ENCODE peak calls at places on chromosomes 13 and 19, in seven cellular contexts. V, Z, H, F, Y, P and N are unnamed samples.
A peak's percentile ranks its signal among the peaks of the same experiment; 100 is the strongest.

GRCh38 chr19:12913871-12914690 is 5.0 kb downstream of the SYCE2 start:
- DNase-seq in Y (no peak), H (peak; percentile 48), V (peak; percentile 41), F (no peak), P (no peak), Z (no peak), N (no peak)

GRCh38 chr13:98897706-98898105 is 80.2 kb downstream of the DOCK9 start:
- DNase-seq in Y (no peak), P (no peak), V (no peak), H (no peak), F (no peak), Z (no peak), N (no peak)

GRCh38 chr13:23715762-23716235 is 145.6 kb downstream of the TNFRSF19 start:
- DNase-seq in Y (no peak), Z (no peak), F (peak; percentile 36), P (no peak), V (no peak), H (no peak), N (no peak)

GRCh38 chr19:18062043-18062442 is 24.7 kb downstream of the IL12RB1 start:
- DNase-seq in P (no peak), Y (no peak), H (no peak), Z (no peak), V (no peak), F (no peak), N (no peak)

GRCh38 chr19:5966215-5966614 is 11.7 kb downstream of the RANBP3 start:
- DNase-seq in V (peak; percentile 72), P (no peak), F (peak; percentile 43), H (peak; percentile 79), Z (no peak), Y (no peak), N (no peak)

GRCh38 chr13:51862965-51863364 is 1.2 kb downstream of the CCDC70 start:
- DNase-seq in Y (no peak), P (no peak), H (no peak), F (no peak), Z (no peak), V (no peak), N (no peak)

GRCh38 chr19:19618384-19619051 is at the start of gene PBX4:
- DNase-seq in Z (peak; percentile 51), H (peak; percentile 82), Y (no peak), V (peak; percentile 86), P (peak; percentile 97), F (peak; percentile 92), N (no peak)

GRCh38 chr19:2974342-2974932 is 2.9 kb upstream of the TLE6 start:
- DNase-seq in H (peak; percentile 36), Z (no peak), V (peak; percentile 63), F (no peak), P (peak; percentile 42), Y (no peak), N (no peak)

GRCh38 chr19:12034196-12034595 is 1.3 kb downstream of the ZNF433 start:
- DNase-seq in Z (no peak), V (no peak), P (no peak), Y (no peak), H (no peak), F (peak; percentile 52), N (peak; percentile 23)

GRCh38 chr13:40352385-40352778 is 314.1 kb downstream of the FOXO1 start:
- DNase-seq in F (peak; percentile 66), P (no peak), H (peak; percentile 61), Y (no peak), V (peak; percentile 65), Z (no peak), N (no peak)

GRCh38 chr19:46328079-46328478 is 18.8 kb upstream of the PPP5C start:
- DNase-seq in Y (no peak), H (no peak), P (no peak), Z (no peak), V (no peak), F (no peak), N (no peak)

GRCh38 chr13:50119593-50119992 is 104.3 kb downstream of the KCNRG start:
- DNase-seq in H (no peak), Z (no peak), F (no peak), P (no peak), Y (no peak), V (no peak), N (no peak)

GRCh38 chr13:74110053-74110452 is 24.2 kb downstream of the KLF12 start:
- DNase-seq in Y (no peak), P (no peak), Z (no peak), H (no peak), V (no peak), F (no peak), N (no peak)

GRCh38 chr19:12766051-12766521 is 9.3 kb downstream of the HOOK2 start:
- DNase-seq in P (peak; percentile 88), F (peak; percentile 91), V (peak; percentile 86), Y (no peak), H (peak; percentile 71), Z (no peak), N (no peak)

GRCh38 chr13:89486065-89486464 is 1814.9 kb downstream of the SLITRK5 start:
- DNase-seq in Y (no peak), V (no peak), F (no peak), Z (no peak), P (no peak), H (no peak), N (no peak)

GRCh38 chr19:4972509-4973230 is 3.8 kb downstream of the KDM4B start:
- DNase-seq in Z (peak; percentile 37), Y (peak; percentile 47), F (no peak), H (peak; percentile 80), V (peak; percentile 65), P (no peak), N (no peak)

GRCh38 chr19:16106121-16106520 is 5.6 kb upstream of the RAB8A start:
- DNase-seq in H (peak; percentile 58), F (no peak), Y (no peak), P (no peak), V (no peak), Z (no peak), N (peak; percentile 27)

GRCh38 chr13:86020350-86021002 is 221.3 kb upstream of the SLITRK6 start:
- DNase-seq in V (peak; percentile 19), H (peak; percentile 61), F (no peak), Z (no peak), Y (peak; percentile 57), P (no peak), N (peak; percentile 87)

GRCh38 chr19:44356383-44357111 is at the start of gene ZNF112:
- DNase-seq in V (peak; percentile 93), F (peak; percentile 92), P (peak; percentile 92), Z (peak; percentile 81), Y (peak; percentile 78), H (peak; percentile 91), N (peak; percentile 63)

GRCh38 chr19:50025022-50025793 is at the start of gene VRK3:
- DNase-seq in Z (peak; percentile 100), Y (peak; percentile 98), F (peak; percentile 100), P (peak; percentile 100), V (peak; percentile 100), H (peak; percentile 100), N (peak; percentile 99)
- TF ChIP-seq CTCF in Z (no peak), Y (no peak), F (no peak), P (no peak), V (peak; percentile 35), H (no peak), N (no peak)

GRCh38 chr19:58362272-58362994 is at the start of gene ZNF497:
- DNase-seq in Z (peak; percentile 90), P (peak; percentile 97), H (peak; percentile 94), V (peak; percentile 97), F (peak; percentile 97), Y (peak; percentile 75), N (peak; percentile 26)
- TF ChIP-seq CTCF in Z (no peak), P (no peak), H (no peak), V (peak; percentile 10), F (no peak), Y (no peak), N (no peak)

GRCh38 chr19:55383789-55384575 is at the start of gene TMEM238:
- DNase-seq in P (peak; percentile 56), F (peak; percentile 77), Z (no peak), V (peak; percentile 71), H (peak; percentile 64), Y (no peak), N (no peak)
- TF ChIP-seq CTCF in P (no peak), F (no peak), Z (no peak), V (no peak), H (no peak), Y (no peak), N (no peak)

GRCh38 chr13:37457594-37457993 is 141.0 kb downstream of the POSTN start:
- DNase-seq in F (no peak), P (no peak), Y (no peak), V (no peak), Z (no peak), H (peak; percentile 49), N (no peak)
- TF ChIP-seq CTCF in F (no peak), P (no peak), Y (no peak), V (no peak), Z (no peak), H (no peak), N (no peak)

DNA sequence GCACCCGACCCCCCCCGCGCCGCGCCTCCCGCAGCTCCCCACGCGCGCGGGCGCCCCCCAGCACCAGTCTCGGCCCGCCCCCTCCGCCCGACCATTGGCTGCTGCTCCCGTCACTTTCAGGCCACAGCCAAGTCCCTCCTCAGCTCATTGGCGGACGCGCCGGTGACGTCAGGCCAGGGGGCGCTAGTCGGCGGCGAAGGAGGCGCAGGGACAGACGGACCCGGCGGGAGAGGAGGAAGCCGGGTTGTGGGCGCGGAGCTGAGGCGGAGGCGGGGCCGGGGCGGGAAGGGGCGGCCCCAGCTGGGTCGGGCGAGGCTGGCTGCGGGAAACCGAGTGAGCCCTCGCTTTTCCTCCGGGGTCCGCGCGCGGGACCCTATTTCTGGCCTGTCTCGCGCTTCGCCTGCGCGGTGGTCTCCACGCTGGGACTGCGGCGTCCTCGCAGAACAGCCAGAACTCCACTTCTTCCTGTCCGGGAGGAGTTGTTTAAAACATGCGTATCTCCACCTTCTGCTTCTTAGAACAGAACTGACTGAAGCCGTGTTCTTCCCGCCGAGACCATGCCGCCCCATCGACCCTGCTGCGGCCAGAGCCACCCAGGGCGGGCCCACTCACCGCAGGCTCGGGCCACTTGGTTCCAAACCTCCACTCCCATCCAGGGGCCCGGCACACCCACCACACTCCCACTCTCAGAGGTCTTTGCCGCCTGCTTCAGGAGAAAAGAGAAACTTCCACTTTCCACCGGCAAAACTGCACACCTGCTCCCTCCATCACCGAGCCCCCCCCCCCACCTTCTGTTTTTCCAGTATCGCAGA is 459 bp upstream of the TMTC4 start:
- DNase-seq in V (peak; percentile 99), P (peak; percentile 100), Z (peak; percentile 82), F (peak; percentile 98), Y (peak; percentile 84), H (peak; percentile 95), N (peak; percentile 41)
- TF ChIP-seq CTCF in V (no peak), P (peak; percentile 34), Z (peak; percentile 37), F (no peak), Y (peak; percentile 36), H (no peak), N (peak; percentile 46)

DNA sequence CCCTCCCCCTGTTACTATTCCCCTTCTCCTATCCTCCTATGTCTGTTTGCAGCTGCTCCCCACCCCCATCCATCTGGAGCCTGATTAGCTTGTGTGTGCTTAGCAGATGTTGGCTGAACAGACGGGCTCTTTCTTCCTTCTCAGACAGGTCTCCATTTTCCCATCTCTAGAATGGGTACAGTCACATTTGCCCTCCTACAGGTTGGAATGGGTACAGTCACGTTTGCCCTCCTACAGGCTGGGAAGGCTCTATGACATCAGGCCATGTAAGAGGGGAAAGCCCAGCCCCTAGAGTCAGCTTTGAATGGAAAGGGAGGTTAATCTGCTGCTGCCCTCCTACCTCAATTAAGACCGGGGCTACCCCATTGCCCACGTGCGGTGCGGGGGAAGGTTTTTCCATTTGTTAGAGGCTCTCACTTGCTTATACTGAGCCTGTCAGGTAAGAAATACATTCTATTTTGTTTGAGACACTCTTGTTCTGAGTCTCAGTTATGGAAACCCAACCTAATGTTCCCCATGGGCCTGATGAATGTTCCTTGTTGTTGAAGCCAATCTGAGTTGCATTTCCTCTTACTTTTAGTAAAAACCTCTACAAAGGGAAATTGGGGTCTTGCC is 2.2 kb upstream of the CLEC17A start:
- DNase-seq in P (no peak), F (no peak), V (no peak), Z (no peak), H (no peak), Y (no peak), N (no peak)
- TF ChIP-seq CTCF in P (no peak), F (no peak), V (no peak), Z (no peak), H (no peak), Y (no peak), N (no peak)